ENCODE peak calls at places on chromosomes 4 and X, in nine cellular contexts. C is activated CD4-positive, alpha-beta T cell treated with anti-CD3 and anti-CD28 coated beads for 36 hours; M is AG04450; T is fibroblast of lung; R is lower leg skin; X is activated naive CD8-positive, alpha-beta T cell treated with anti-CD3 and anti-CD28 coated beads for 36 hours; N is hepatocyte; A is tibial artery; E is T-helper 1 cell. S is an unnamed sample.

GRCh38 chr4:120071192-120071795 is 4.6 kb upstream of the MAD2L1 start:
- DNase-seq in C (peak; percentile 72), M (no peak), T (peak; percentile 88), R (no peak), X (peak; percentile 28), N (peak; percentile 65), A (no peak), E (peak; percentile 59), S (peak; percentile 43)

GRCh38 chrX:111680988-111681779 is at the start of gene ALG13:
- DNase-seq in C (peak; percentile 92), M (peak; percentile 63), T (peak; percentile 93), R (peak; percentile 82), X (peak; percentile 84), N (peak; percentile 97), A (peak; percentile 83), E (peak; percentile 92), S (peak; percentile 80)

GRCh38 chr4:173346074-173346473 is 11.9 kb upstream of the HMGB2 start:
- DNase-seq in C (no peak), M (no peak), T (no peak), R (no peak), X (no peak), N (no peak), A (no peak), E (no peak), S (no peak)

GRCh38 chr4:5710065-5710961 is 688 bp upstream of the EVC start:
- DNase-seq in C (no peak), M (no peak), T (peak; percentile 48), R (no peak), X (no peak), N (peak; percentile 21), A (no peak), E (no peak), S (peak; percentile 20)

GRCh38 chr4:164551713-164552040 is 202.3 kb upstream of the SMIM31 start:
- DNase-seq in C (no peak), M (no peak), T (no peak), R (no peak), X (no peak), N (no peak), A (no peak), E (no peak), S (no peak)

GRCh38 chr4:83043801-83044407 is 8.9 kb downstream of the COPS4 start:
- DNase-seq in C (no peak), M (no peak), T (peak; percentile 65), R (no peak), X (no peak), N (no peak), A (no peak), E (no peak), S (no peak)

GRCh38 chr4:17068885-17069284 is 170.4 kb upstream of the LDB2 start:
- DNase-seq in C (no peak), M (no peak), T (peak; percentile 87), R (no peak), X (no peak), N (peak; percentile 47), A (no peak), E (no peak), S (no peak)

GRCh38 chr4:77990904-77991358 is 66.2 kb upstream of the FRAS1 start:
- DNase-seq in C (no peak), M (no peak), T (no peak), R (no peak), X (no peak), N (no peak), A (no peak), E (no peak), S (peak; percentile 36)

GRCh38 chr4:145709843-145710242 is 29.9 kb downstream of the C4orf51 start:
- DNase-seq in C (peak; percentile 19), M (peak; percentile 88), T (peak; percentile 86), R (no peak), X (no peak), N (no peak), A (no peak), E (peak; percentile 61), S (no peak)

GRCh38 chrX:154142950-154143745 is 895 bp upstream of the OPN1LW start:
- DNase-seq in C (no peak), M (no peak), T (no peak), R (no peak), X (no peak), N (no peak), A (no peak), E (no peak), S (no peak)

GRCh38 chrX:103681443-103681842 is 5.1 kb downstream of the MORF4L2 start:
- DNase-seq in C (no peak), M (no peak), T (no peak), R (no peak), X (no peak), N (no peak), A (no peak), E (no peak), S (no peak)

GRCh38 chr4:39062094-39062493 is at the start of gene KLHL5:
- DNase-seq in C (no peak), M (no peak), T (no peak), R (no peak), X (no peak), N (no peak), A (no peak), E (no peak), S (no peak)

GRCh38 chr4:35105486-35105885 is 1138.8 kb downstream of the ARAP2 start:
- DNase-seq in C (no peak), M (no peak), T (no peak), R (no peak), X (no peak), N (no peak), A (no peak), E (no peak), S (no peak)

GRCh38 chrX:49919617-49920016 is 2.8 kb upstream of the CLCN5 start:
- DNase-seq in C (peak; percentile 41), M (no peak), T (peak; percentile 55), R (peak; percentile 13), X (no peak), N (peak; percentile 67), A (peak; percentile 39), E (no peak), S (peak; percentile 9)

GRCh38 chr4:70992354-70992753 is 1.1 kb upstream of the DCK start:
- DNase-seq in C (peak; percentile 35), M (no peak), T (no peak), R (peak; percentile 35), X (no peak), N (peak; percentile 16), A (no peak), E (no peak), S (no peak)

GRCh38 chrX:77742788-77743476 is 43.1 kb downstream of the ATRX start:
- DNase-seq in C (no peak), M (no peak), T (no peak), R (peak; percentile 13), X (no peak), N (no peak), A (peak; percentile 32), E (no peak), S (no peak)

GRCh38 chrX:78102100-78102499 is 1.9 kb upstream of the PGK1 start:
- DNase-seq in C (peak; percentile 20), M (no peak), T (peak; percentile 45), R (no peak), X (no peak), N (no peak), A (no peak), E (peak; percentile 24), S (no peak)

GRCh38 chr4:171813195-171813955 is at the start of gene GALNTL6:
- DNase-seq in C (peak; percentile 5), M (no peak), T (no peak), R (no peak), X (no peak), N (peak; percentile 43), A (no peak), E (no peak), S (no peak)

GRCh38 chrX:12819231-12819630 is 28.0 kb downstream of the PRPS2 start:
- DNase-seq in C (no peak), M (no peak), T (no peak), R (peak; percentile 14), X (no peak), N (no peak), A (no peak), E (no peak), S (no peak)

GRCh38 chrX:39528161-39528560 is 569.6 kb downstream of the BCOR start:
- DNase-seq in C (no peak), M (no peak), T (no peak), R (no peak), X (no peak), N (no peak), A (no peak), E (no peak), S (no peak)

GRCh38 chrX:47189906-47190305 is 3.7 kb upstream of the UBA1 start:
- DNase-seq in C (no peak), M (no peak), T (no peak), R (no peak), X (no peak), N (no peak), A (no peak), E (no peak), S (no peak)

GRCh38 chrX:136148391-136148790 is 1.1 kb downstream of the FHL1 start:
- DNase-seq in C (no peak), M (no peak), T (no peak), R (no peak), X (no peak), N (no peak), A (no peak), E (no peak), S (no peak)

GRCh38 chr4:15714141-15714540 is 11.3 kb downstream of the BST1 start:
- DNase-seq in C (no peak), M (no peak), T (no peak), R (no peak), X (no peak), N (no peak), A (no peak), E (no peak), S (no peak)

GRCh38 chr4:28007693-28008092 is 1147.1 kb downstream of the STIM2 start:
- DNase-seq in C (no peak), M (no peak), T (no peak), R (no peak), X (no peak), N (no peak), A (no peak), E (no peak), S (no peak)

GRCh38 chrX:151722241-151722846 is 6.5 kb downstream of the FATE1 start:
- DNase-seq in C (peak; percentile 19), M (no peak), T (peak; percentile 0), R (no peak), X (no peak), N (peak; percentile 68), A (no peak), E (peak; percentile 2), S (peak; percentile 7)

GRCh38 chr4:119053245-119053644 is 82.4 kb upstream of the MYOZ2 start:
- DNase-seq in C (no peak), M (no peak), T (no peak), R (no peak), X (no peak), N (no peak), A (no peak), E (no peak), S (no peak)

GRCh38 chr4:8157496-8157895 is 1.1 kb downstream of the ABLIM2 start:
- DNase-seq in C (peak; percentile 13), M (no peak), T (no peak), R (no peak), X (no peak), N (no peak), A (peak; percentile 57), E (no peak), S (no peak)

GRCh38 chrX:12709047-12709446 is 82.2 kb upstream of the PRPS2 start:
- DNase-seq in C (no peak), M (no peak), T (no peak), R (no peak), X (peak; percentile 3), N (peak; percentile 40), A (no peak), E (no peak), S (no peak)

GRCh38 chr4:113444386-113444785 is 317.2 kb downstream of the CAMK2D start:
- DNase-seq in C (no peak), M (no peak), T (peak; percentile 85), R (no peak), X (no peak), N (no peak), A (peak; percentile 38), E (no peak), S (no peak)